ENCODE peak calls at places on chromosomes 7 and 10, in nine cellular contexts. L is hepatocyte, D is psoas muscle, Q is right lobe of liver, N is HepG2, M is body of pancreas, H is PC-3, V is left ventricle myocardium inferior, I is DND-41. K is an unnamed sample.

GRCh38 chr7:45001138-45001694 is 1.2 kb downstream of the CCM2 start:
- DNase-seq in L (peak), D (no peak), Q (peak), N (no peak), M (peak), H (peak), V (no peak), I (peak), K (peak)

GRCh38 chr7:6181136-6181535 is 91.3 kb downstream of the CYTH3 start:
- DNase-seq in L (no peak), D (no peak), Q (no peak), N (no peak), M (no peak), H (no peak), V (no peak), I (no peak), K (no peak)

GRCh38 chr10:99913831-99914235 is 95.9 kb downstream of the DNMBP start:
- DNase-seq in L (peak), D (no peak), Q (no peak), N (no peak), M (peak), H (no peak), V (no peak), I (no peak), K (no peak)

GRCh38 chr10:86586516-86586915 is 64.9 kb upstream of the WAPL start:
- DNase-seq in L (no peak), D (no peak), Q (no peak), N (no peak), M (no peak), H (peak), V (no peak), I (no peak), K (no peak)

GRCh38 chr10:78029294-78030226 is at the start of gene POLR3A:
- DNase-seq in L (peak), D (peak), Q (peak), N (peak), M (peak), H (peak), V (peak), I (peak), K (peak)

GRCh38 chr7:102291916-102292267 is 5.2 kb downstream of the SH2B2 start:
- DNase-seq in L (no peak), D (no peak), Q (no peak), N (no peak), M (no peak), H (no peak), V (no peak), I (no peak), K (no peak)

GRCh38 chr10:97060441-97061084 is 125.2 kb downstream of the SLIT1 start:
- DNase-seq in L (no peak), D (no peak), Q (no peak), N (no peak), M (no peak), H (no peak), V (no peak), I (no peak), K (no peak)

GRCh38 chr7:99039384-99039891 is 104.5 kb downstream of the SMURF1 start:
- DNase-seq in L (no peak), D (no peak), Q (no peak), N (no peak), M (no peak), H (no peak), V (no peak), I (no peak), K (no peak)

GRCh38 chr10:122221958-122222357 is 49.1 kb upstream of the BTBD16 start:
- DNase-seq in L (no peak), D (no peak), Q (no peak), N (no peak), M (no peak), H (no peak), V (no peak), I (no peak), K (no peak)

GRCh38 chr7:1309996-1310395 is 77.3 kb downstream of the UNCX start:
- DNase-seq in L (no peak), D (peak), Q (no peak), N (no peak), M (no peak), H (no peak), V (no peak), I (no peak), K (no peak)

GRCh38 chr7:151644554-151644953 is 124.9 kb upstream of the RHEB start:
- DNase-seq in L (no peak), D (no peak), Q (no peak), N (no peak), M (no peak), H (no peak), V (no peak), I (no peak), K (no peak)

GRCh38 chr7:130872756-130873448 is 138.9 kb upstream of the KLF14 start:
- DNase-seq in L (no peak), D (no peak), Q (no peak), N (no peak), M (no peak), H (no peak), V (no peak), I (no peak), K (no peak)

GRCh38 chr10:127133672-127134500 is 62.5 kb downstream of the INSYN2A start:
- DNase-seq in L (no peak), D (no peak), Q (no peak), N (peak), M (no peak), H (no peak), V (no peak), I (no peak), K (peak)

GRCh38 chr10:71344916-71345557 is 26.0 kb downstream of the SLC29A3 start:
- DNase-seq in L (no peak), D (no peak), Q (no peak), N (no peak), M (no peak), H (no peak), V (no peak), I (no peak), K (no peak)

GRCh38 chr7:117592011-117592635 is 112.3 kb downstream of the CFTR start:
- DNase-seq in L (no peak), D (no peak), Q (no peak), N (no peak), M (no peak), H (no peak), V (no peak), I (peak), K (no peak)

GRCh38 chr7:151135525-151135845 is 32.0 kb downstream of the GBX1 start:
- DNase-seq in L (no peak), D (peak), Q (peak), N (no peak), M (no peak), H (no peak), V (peak), I (no peak), K (no peak)

GRCh38 chr10:90937645-90938258 is 16.9 kb upstream of the ANKRD1 start:
- DNase-seq in L (no peak), D (no peak), Q (no peak), N (no peak), M (no peak), H (no peak), V (no peak), I (no peak), K (no peak)

GRCh38 chr10:10626734-10627133 is 390.9 kb upstream of the CELF2 start:
- DNase-seq in L (no peak), D (no peak), Q (no peak), N (no peak), M (no peak), H (no peak), V (no peak), I (no peak), K (no peak)

GRCh38 chr10:58220769-58221448 is 46.8 kb downstream of the IPMK start:
- DNase-seq in L (no peak), D (no peak), Q (no peak), N (no peak), M (no peak), H (no peak), V (no peak), I (no peak), K (no peak)

GRCh38 chr10:79202188-79203013 is 133.6 kb downstream of the ZMIZ1 start:
- DNase-seq in L (peak), D (no peak), Q (no peak), N (peak), M (peak), H (peak), V (no peak), I (peak), K (no peak)

DNA sequence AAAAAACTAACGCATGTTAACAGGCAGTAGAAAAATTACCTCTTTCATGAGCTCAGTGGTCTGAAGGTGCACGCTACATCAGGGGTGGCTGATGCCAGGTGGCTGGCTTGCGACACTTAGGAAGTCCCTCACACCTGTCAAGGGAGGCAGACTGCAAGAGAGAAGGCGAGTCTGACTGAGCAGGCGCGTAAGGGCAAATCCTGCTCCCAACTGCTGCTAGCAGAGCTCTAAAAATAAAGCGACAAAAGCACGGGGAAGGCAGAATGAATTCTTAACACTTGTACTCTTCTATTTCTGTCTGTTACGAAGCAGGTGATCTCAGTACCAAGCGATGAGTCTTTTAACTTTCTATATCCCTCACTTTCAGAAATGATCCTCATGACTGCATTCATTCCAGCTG is 33.1 kb downstream of the CACNA2D1 start:
- DNase-seq in L (no peak), D (peak), Q (no peak), N (no peak), M (peak), H (no peak), V (peak), I (no peak), K (no peak)
- H3K4me3 ChIP-seq in L (no peak), D (peak), Q (no peak), N (no peak), M (no peak), H (no peak), V (peak), I (no peak), K (no peak)

GRCh38 chr10:27099916-27100799 is at the start of gene ANKRD26:
- DNase-seq in L (peak), D (peak), Q (peak), N (peak), M (peak), H (peak), V (peak), I (peak), K (peak)
- TF ChIP-seq CTCF in L (no peak), D (no peak), Q (peak), N (peak), M (no peak), H (no peak), V (no peak), I (peak), K (peak)

GRCh38 chr7:27103489-27104226 is 1.2 kb upstream of the HOXA2 start:
- DNase-seq in L (no peak), D (no peak), Q (no peak), N (no peak), M (peak), H (no peak), V (no peak), I (no peak), K (no peak)
- H3K4me3 ChIP-seq in L (no peak), D (peak), Q (no peak), N (no peak), M (no peak), H (no peak), V (peak), I (no peak), K (no peak)

GRCh38 chr7:82029236-82029635 is 259.4 kb upstream of the HGF start:
- DNase-seq in L (no peak), D (no peak), Q (no peak), N (no peak), M (no peak), H (no peak), V (no peak), I (no peak), K (no peak)
- TF ChIP-seq CTCF in L (no peak), D (no peak), Q (no peak), N (no peak), M (no peak), H (no peak), V (no peak), I (no peak), K (no peak)

DNA sequence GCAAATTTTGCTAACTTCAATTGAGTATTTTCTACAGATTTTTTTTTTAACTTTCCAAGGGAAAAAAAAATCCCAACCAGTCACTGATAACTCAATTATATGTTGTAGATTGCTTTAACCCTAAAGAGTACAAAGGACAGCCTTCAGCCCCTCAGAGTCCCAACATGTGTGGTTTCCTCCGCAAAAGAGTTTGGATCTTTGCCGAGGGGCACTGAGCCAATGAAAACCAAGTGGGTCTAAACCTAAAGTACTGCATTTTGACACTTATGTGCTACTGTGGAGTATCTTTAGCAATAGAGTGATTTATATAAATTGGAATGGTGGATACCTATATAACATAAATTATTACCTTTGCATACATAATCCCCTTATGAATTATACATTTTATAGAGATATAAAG is 91.5 kb downstream of the SEMA3D start:
- DNase-seq in L (no peak), D (no peak), Q (no peak), N (no peak), M (no peak), H (no peak), V (peak), I (no peak), K (no peak)
- H3K4me3 ChIP-seq in L (no peak), D (no peak), Q (no peak), N (no peak), M (no peak), H (no peak), V (no peak), I (no peak), K (no peak)

GRCh38 chr7:135799881-135800280 is 51.3 kb upstream of the FAM180A start:
- DNase-seq in L (no peak), D (no peak), Q (no peak), N (no peak), M (no peak), H (no peak), V (no peak), I (no peak), K (no peak)
- TF ChIP-seq CTCF in L (no peak), D (no peak), Q (no peak), N (no peak), M (no peak), H (no peak), V (no peak), I (peak), K (no peak)

K was measured in LNCaP clone FGC.